ENCODE peak calls at places on chromosome 5, in five cellular contexts. One of them, this sample, is unnamed.

GRCh38 chr5:122102825-122103224 is 24.8 kb upstream of the LOX start:
- DNase-seq in left ventricle myocardium inferior: no peak
- DNase-seq in aorta: no peak
- DNase-seq in Peyer's patch: no peak
- DNase-seq in astrocyte: peak
- DNase-seq in this sample: no peak

GRCh38 chr5:132860742-132861141 is 5.5 kb downstream of the GDF9 start:
- DNase-seq in Peyer's patch: no peak
- DNase-seq in astrocyte: no peak
- DNase-seq in left ventricle myocardium inferior: no peak
- DNase-seq in aorta: no peak
- DNase-seq in this sample: no peak

GRCh38 chr5:172410839-172411238 is 43.5 kb downstream of the SH3PXD2B start:
- DNase-seq in aorta: no peak
- DNase-seq in Peyer's patch: no peak
- DNase-seq in left ventricle myocardium inferior: no peak
- DNase-seq in astrocyte: peak
- DNase-seq in this sample: no peak

GRCh38 chr5:14063691-14064090 is 79.5 kb upstream of the TRIO start:
- DNase-seq in astrocyte: peak
- DNase-seq in aorta: no peak
- DNase-seq in Peyer's patch: no peak
- DNase-seq in left ventricle myocardium inferior: no peak
- DNase-seq in this sample: no peak

GRCh38 chr5:35869705-35870277 is 13.1 kb downstream of the IL7R start:
- DNase-seq in astrocyte: no peak
- DNase-seq in left ventricle myocardium inferior: no peak
- DNase-seq in aorta: no peak
- DNase-seq in Peyer's patch: no peak
- DNase-seq in this sample: no peak

GRCh38 chr5:54632131-54632551 is 114.6 kb downstream of the SNX18 start:
- DNase-seq in left ventricle myocardium inferior: no peak
- DNase-seq in astrocyte: no peak
- DNase-seq in Peyer's patch: no peak
- DNase-seq in aorta: peak
- DNase-seq in this sample: no peak

GRCh38 chr5:98314262-98314661 is 459.2 kb upstream of the RGMB start:
- DNase-seq in astrocyte: peak
- DNase-seq in Peyer's patch: no peak
- DNase-seq in aorta: no peak
- DNase-seq in left ventricle myocardium inferior: no peak
- DNase-seq in this sample: no peak

GRCh38 chr5:50595199-50595598 is 71.2 kb upstream of the PARP8 start:
- DNase-seq in aorta: no peak
- DNase-seq in left ventricle myocardium inferior: no peak
- DNase-seq in Peyer's patch: no peak
- DNase-seq in astrocyte: peak
- DNase-seq in this sample: no peak

GRCh38 chr5:176642675-176643490 is 4.4 kb upstream of the TSPAN17 start:
- DNase-seq in aorta: no peak
- DNase-seq in Peyer's patch: no peak
- DNase-seq in astrocyte: no peak
- DNase-seq in left ventricle myocardium inferior: no peak
- DNase-seq in this sample: no peak

GRCh38 chr5:93532370-93532769 is 48.6 kb downstream of the NR2F1-AS1 start:
- DNase-seq in left ventricle myocardium inferior: peak
- DNase-seq in astrocyte: peak
- DNase-seq in Peyer's patch: no peak
- DNase-seq in aorta: peak
- DNase-seq in this sample: no peak

GRCh38 chr5:138438724-138439536 is at the start of gene REEP2:
- DNase-seq in aorta: peak
- DNase-seq in astrocyte: peak
- DNase-seq in Peyer's patch: peak
- DNase-seq in left ventricle myocardium inferior: peak
- DNase-seq in this sample: peak

GRCh38 chr5:93062548-93062947 is 518.5 kb downstream of the NR2F1-AS1 start:
- DNase-seq in aorta: no peak
- DNase-seq in astrocyte: no peak
- DNase-seq in Peyer's patch: no peak
- DNase-seq in left ventricle myocardium inferior: no peak
- DNase-seq in this sample: no peak

GRCh38 chr5:68484307-68485068 is 268.9 kb downstream of the PIK3R1 start:
- DNase-seq in Peyer's patch: no peak
- DNase-seq in astrocyte: peak
- DNase-seq in aorta: no peak
- DNase-seq in left ventricle myocardium inferior: no peak
- DNase-seq in this sample: no peak

GRCh38 chr5:15263942-15264341 is 236.0 kb upstream of the FBXL7 start:
- DNase-seq in astrocyte: no peak
- DNase-seq in Peyer's patch: no peak
- DNase-seq in left ventricle myocardium inferior: no peak
- DNase-seq in aorta: no peak
- DNase-seq in this sample: no peak

GRCh38 chr5:180605554-180606214 is 14.4 kb upstream of the SCGB3A1 start:
- DNase-seq in aorta: peak
- DNase-seq in astrocyte: peak
- DNase-seq in Peyer's patch: no peak
- DNase-seq in left ventricle myocardium inferior: no peak
- DNase-seq in this sample: peak

GRCh38 chr5:6843335-6843734 is 130.1 kb downstream of the TENT4A start:
- DNase-seq in aorta: no peak
- DNase-seq in left ventricle myocardium inferior: no peak
- DNase-seq in Peyer's patch: no peak
- DNase-seq in astrocyte: no peak
- DNase-seq in this sample: no peak

GRCh38 chr5:138303365-138303764 is 28.2 kb downstream of the CDC25C start:
- DNase-seq in left ventricle myocardium inferior: no peak
- DNase-seq in Peyer's patch: no peak
- DNase-seq in astrocyte: peak
- DNase-seq in aorta: no peak
- DNase-seq in this sample: no peak

GRCh38 chr5:29796018-29796417 is 1397.5 kb upstream of the CDH6 start:
- DNase-seq in Peyer's patch: no peak
- DNase-seq in left ventricle myocardium inferior: no peak
- DNase-seq in astrocyte: no peak
- DNase-seq in aorta: no peak
- DNase-seq in this sample: no peak

GRCh38 chr5:101643793-101644192 is 652.3 kb downstream of the SLCO4C1 start:
- DNase-seq in astrocyte: no peak
- DNase-seq in aorta: no peak
- DNase-seq in left ventricle myocardium inferior: no peak
- DNase-seq in Peyer's patch: no peak
- DNase-seq in this sample: no peak

GRCh38 chr5:98643544-98643943 is 129.9 kb upstream of the RGMB start:
- DNase-seq in Peyer's patch: no peak
- DNase-seq in left ventricle myocardium inferior: no peak
- DNase-seq in aorta: no peak
- DNase-seq in astrocyte: no peak
- DNase-seq in this sample: no peak

GRCh38 chr5:68924490-68925145 is 169.2 kb upstream of the SLC30A5 start:
- DNase-seq in astrocyte: peak
- DNase-seq in left ventricle myocardium inferior: no peak
- DNase-seq in Peyer's patch: no peak
- DNase-seq in aorta: no peak
- DNase-seq in this sample: no peak

GRCh38 chr5:2917093-2917492 is 165.6 kb upstream of the IRX2 start:
- DNase-seq in left ventricle myocardium inferior: no peak
- DNase-seq in astrocyte: no peak
- DNase-seq in Peyer's patch: no peak
- DNase-seq in aorta: peak
- DNase-seq in this sample: no peak

GRCh38 chr5:142792012-142792864 is 22.1 kb downstream of the ARHGAP26 start:
- DNase-seq in left ventricle myocardium inferior: no peak
- DNase-seq in astrocyte: no peak
- DNase-seq in Peyer's patch: no peak
- DNase-seq in aorta: no peak
- DNase-seq in this sample: no peak

GRCh38 chr5:170353946-170354345 is 35.2 kb downstream of the KCNMB1 start:
- DNase-seq in Peyer's patch: no peak
- DNase-seq in aorta: no peak
- DNase-seq in left ventricle myocardium inferior: peak
- DNase-seq in astrocyte: no peak
- DNase-seq in this sample: no peak

GRCh38 chr5:115831163-115831768 is 10.1 kb downstream of the ATG12 start:
- DNase-seq in left ventricle myocardium inferior: no peak
- DNase-seq in aorta: no peak
- DNase-seq in astrocyte: peak
- DNase-seq in Peyer's patch: no peak
- DNase-seq in this sample: peak

GRCh38 chr5:154937718-154938466 is at the start of gene GEMIN5:
- DNase-seq in left ventricle myocardium inferior: peak
- DNase-seq in aorta: peak
- DNase-seq in astrocyte: peak
- DNase-seq in Peyer's patch: peak
- DNase-seq in this sample: peak

GRCh38 chr5:154944716-154945115 is 3.8 kb downstream of the MRPL22 start:
- DNase-seq in left ventricle myocardium inferior: no peak
- DNase-seq in aorta: no peak
- DNase-seq in Peyer's patch: no peak
- DNase-seq in astrocyte: no peak
- DNase-seq in this sample: no peak

GRCh38 chr5:154940375-154940771 is 500 bp upstream of the MRPL22 start:
- DNase-seq in left ventricle myocardium inferior: no peak
- DNase-seq in aorta: no peak
- DNase-seq in Peyer's patch: no peak
- DNase-seq in astrocyte: no peak
- DNase-seq in this sample: no peak

GRCh38 chr5:154943527-154943926 is 2.7 kb downstream of the MRPL22 start:
- DNase-seq in Peyer's patch: no peak
- DNase-seq in astrocyte: no peak
- DNase-seq in aorta: no peak
- DNase-seq in left ventricle myocardium inferior: no peak
- DNase-seq in this sample: no peak

DNA sequence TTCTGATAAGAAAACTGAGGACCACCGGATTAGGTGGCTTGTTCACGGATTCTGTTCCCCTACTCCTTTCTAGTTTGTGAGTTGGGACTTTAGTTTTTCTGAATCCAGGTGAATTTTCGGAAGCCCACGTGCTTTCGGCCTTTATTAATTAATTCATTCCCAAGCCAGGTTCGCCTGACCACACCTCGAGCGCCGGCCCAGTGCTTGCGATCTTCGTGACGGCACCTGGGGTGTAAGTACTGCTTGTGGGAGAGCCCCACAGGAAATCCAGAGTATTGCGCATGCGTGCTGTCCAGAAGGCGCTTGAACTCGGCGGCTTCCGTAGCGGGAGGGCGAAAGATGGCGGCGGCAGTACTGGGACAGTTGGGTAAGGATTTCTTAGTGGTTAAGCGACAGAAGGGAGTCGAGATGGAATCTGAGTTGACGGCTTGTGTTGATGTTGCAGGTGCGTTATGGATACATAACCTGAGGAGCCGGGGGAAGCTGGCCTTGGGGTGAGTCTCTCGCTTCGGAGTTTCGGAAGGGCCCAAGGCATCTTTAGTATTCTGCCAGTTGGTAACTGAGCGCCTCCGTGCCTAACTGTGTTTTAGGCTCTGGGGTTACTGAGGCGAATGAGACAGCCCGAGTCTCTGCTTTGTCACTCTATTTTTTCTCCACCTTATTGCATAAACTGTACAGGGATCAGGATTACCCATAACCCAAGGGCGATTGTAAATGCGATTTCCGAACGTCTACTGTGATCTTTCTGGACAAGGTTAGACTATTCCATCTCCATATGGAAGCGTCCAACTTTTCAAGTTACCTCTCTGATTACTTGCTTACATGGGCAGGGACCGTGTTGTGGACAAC is at the start of gene MRPL22:
- DNase-seq in Peyer's patch: peak
- DNase-seq in astrocyte: peak
- DNase-seq in left ventricle myocardium inferior: peak
- DNase-seq in aorta: peak
- DNase-seq in this sample: peak
- H3K27ac ChIP-seq in Peyer's patch: peak
- H3K27ac ChIP-seq in astrocyte: peak
- H3K27ac ChIP-seq in left ventricle myocardium inferior: peak
- H3K27ac ChIP-seq in aorta: peak
- H3K27ac ChIP-seq in this sample: peak

GRCh38 chr5:140342287-140342686 is 4.1 kb downstream of the HBEGF start:
- DNase-seq in left ventricle myocardium inferior: no peak
- DNase-seq in Peyer's patch: no peak
- DNase-seq in aorta: peak
- DNase-seq in astrocyte: no peak
- DNase-seq in this sample: peak
- H3K27ac ChIP-seq in left ventricle myocardium inferior: peak
- H3K27ac ChIP-seq in Peyer's patch: no peak
- H3K27ac ChIP-seq in aorta: no peak
- H3K27ac ChIP-seq in astrocyte: peak
- H3K27ac ChIP-seq in this sample: no peak

DNA sequence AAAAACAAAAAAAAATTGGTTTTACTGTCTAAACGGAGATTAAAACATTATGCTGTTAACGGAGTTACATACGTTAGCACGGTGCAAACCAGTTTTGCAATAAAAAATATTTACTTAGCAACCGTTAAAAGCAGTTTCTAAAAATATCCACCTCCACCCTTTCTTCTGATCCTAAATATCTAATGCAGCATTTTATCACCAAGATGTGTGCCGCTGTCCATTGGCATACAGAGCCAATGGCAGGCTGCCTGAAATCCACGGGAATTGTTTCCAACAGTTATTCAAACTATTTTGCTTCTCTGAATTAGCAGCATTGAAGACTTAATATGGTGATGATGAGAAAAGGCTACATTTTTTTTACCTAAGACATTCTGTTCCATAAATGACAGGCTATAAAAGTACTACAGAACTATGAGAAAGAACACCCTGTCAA is 61.6 kb downstream of the CSNK1A1 start:
- DNase-seq in aorta: no peak
- DNase-seq in left ventricle myocardium inferior: peak
- DNase-seq in Peyer's patch: no peak
- DNase-seq in astrocyte: peak
- DNase-seq in this sample: no peak
- H3K27ac ChIP-seq in aorta: peak
- H3K27ac ChIP-seq in left ventricle myocardium inferior: peak
- H3K27ac ChIP-seq in Peyer's patch: no peak
- H3K27ac ChIP-seq in astrocyte: peak
- H3K27ac ChIP-seq in this sample: no peak

DNA sequence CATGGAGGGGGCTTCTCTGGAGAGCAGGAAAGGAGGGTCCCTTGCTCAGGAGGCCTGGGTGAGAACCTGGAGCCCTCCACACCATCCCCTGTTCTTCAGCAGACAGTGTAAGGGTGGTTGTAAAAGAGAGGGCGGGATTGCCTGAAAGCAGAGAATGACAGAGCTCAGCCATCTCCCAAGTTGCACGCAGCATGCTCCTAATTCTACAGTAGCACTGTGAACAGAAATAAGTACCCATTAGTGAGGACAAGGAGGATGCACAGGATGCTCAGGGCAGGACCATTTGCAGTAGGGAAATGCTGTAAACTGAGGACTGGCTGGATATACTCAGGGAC is 8.4 kb downstream of the CCDC69 start:
- DNase-seq in aorta: no peak
- DNase-seq in Peyer's patch: no peak
- DNase-seq in left ventricle myocardium inferior: no peak
- DNase-seq in astrocyte: no peak
- DNase-seq in this sample: no peak
- H3K27ac ChIP-seq in aorta: no peak
- H3K27ac ChIP-seq in Peyer's patch: peak
- H3K27ac ChIP-seq in left ventricle myocardium inferior: peak
- H3K27ac ChIP-seq in astrocyte: no peak
- H3K27ac ChIP-seq in this sample: peak

GRCh38 chr5:109989994-109990722 is 300.4 kb downstream of the MAN2A1 start:
- DNase-seq in astrocyte: no peak
- DNase-seq in aorta: no peak
- DNase-seq in Peyer's patch: no peak
- DNase-seq in left ventricle myocardium inferior: no peak
- DNase-seq in this sample: no peak
- H3K27ac ChIP-seq in astrocyte: no peak
- H3K27ac ChIP-seq in aorta: peak
- H3K27ac ChIP-seq in Peyer's patch: no peak
- H3K27ac ChIP-seq in left ventricle myocardium inferior: no peak
- H3K27ac ChIP-seq in this sample: no peak

This sample was measured in CD4-positive, CD25-positive, alpha-beta regulatory T cell.